ENCODE peak calls at places on chromosomes 6 and 20, in eight cellular contexts. N is right lobe of liver, O is spleen, R is heart left ventricle, W is IMR-90, S is Peyer's patch, P is prostate gland, F is adrenal gland. G is an unnamed sample.

GRCh38 chr6:14796974-14797762 is 448.7 kb upstream of the JARID2 start:
- DNase-seq in S (no peak), R (no peak), F (no peak), P (no peak), N (no peak), O (no peak), W (peak), G (no peak)

GRCh38 chr20:38589351-38589750 is 8.4 kb downstream of the ADIG start:
- DNase-seq in F (no peak), R (no peak), N (no peak), S (no peak), W (no peak), O (no peak), P (no peak), G (no peak)

GRCh38 chr6:42128460-42129359 is 13.7 kb downstream of the C6orf132 start:
- DNase-seq in S (no peak), W (no peak), R (no peak), P (no peak), F (peak), N (no peak), O (peak), G (no peak)

GRCh38 chr6:43468748-43469681 is 8.4 kb upstream of the TJAP1 start:
- DNase-seq in F (no peak), R (no peak), S (no peak), P (no peak), N (no peak), W (no peak), O (no peak), G (no peak)

GRCh38 chr6:144298167-144298671 is 13.1 kb downstream of the UTRN start:
- DNase-seq in F (no peak), S (no peak), R (no peak), N (no peak), P (no peak), O (no peak), W (no peak), G (no peak)

GRCh38 chr20:18056174-18057105 is 1.3 kb downstream of the OVOL2 start:
- DNase-seq in F (no peak), W (no peak), P (no peak), N (peak), S (peak), R (no peak), O (no peak), G (no peak)

GRCh38 chr6:53347921-53348435 is 772 bp downstream of the ELOVL5 start:
- DNase-seq in O (peak), F (peak), P (peak), R (peak), N (peak), S (peak), W (peak), G (no peak)

GRCh38 chr6:35668096-35668495 is 20.6 kb downstream of the FKBP5 start:
- DNase-seq in F (no peak), O (no peak), N (no peak), P (no peak), W (no peak), R (no peak), S (no peak), G (no peak)

GRCh38 chr20:57907131-57908083 is 197.6 kb upstream of the PMEPA1 start:
- DNase-seq in P (no peak), R (no peak), S (no peak), N (no peak), F (no peak), O (no peak), W (no peak), G (no peak)

GRCh38 chr6:114735118-114735730 is 392.4 kb upstream of the HS3ST5 start:
- DNase-seq in P (no peak), R (no peak), F (no peak), W (no peak), N (no peak), S (no peak), O (no peak), G (no peak)

GRCh38 chr6:1384549-1385128 is 4.7 kb upstream of the FOXF2 start:
- DNase-seq in N (no peak), S (no peak), F (no peak), P (no peak), W (no peak), R (no peak), O (no peak), G (no peak)

GRCh38 chr20:13995086-13995665 is at the start of gene MACROD2:
- DNase-seq in F (peak), S (peak), P (peak), O (peak), R (peak), W (peak), N (peak), G (peak)

GRCh38 chr6:30813623-30814136 is 69.3 kb upstream of the IER3 start:
- DNase-seq in P (no peak), O (no peak), S (no peak), F (no peak), N (no peak), W (no peak), R (no peak), G (no peak)

GRCh38 chr6:35311390-35312075 is 13.9 kb downstream of the DEF6 start:
- DNase-seq in N (no peak), O (peak), W (no peak), S (no peak), F (no peak), P (no peak), R (no peak), G (no peak)

DNA sequence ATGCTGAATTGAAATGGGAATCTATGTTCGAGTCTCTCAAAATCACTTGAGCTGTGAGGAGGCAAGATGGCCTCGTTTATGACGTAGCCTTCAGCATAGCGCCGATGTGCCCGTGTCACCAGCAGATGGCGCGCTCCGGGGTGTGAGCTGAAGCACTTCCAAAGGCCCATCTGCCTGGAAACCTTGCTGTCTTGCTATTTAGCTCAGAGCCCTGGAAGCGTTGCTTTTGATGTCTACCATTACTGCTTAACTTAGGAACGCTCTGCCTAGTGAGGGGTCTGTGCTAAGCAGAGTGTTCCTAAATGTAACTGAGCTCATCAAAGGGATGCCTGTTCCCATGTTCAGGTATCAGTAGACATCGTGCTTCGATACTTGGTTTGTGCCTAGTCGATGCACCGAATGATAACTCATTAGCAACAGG is 67.7 kb downstream of the SYCP2L start:
- DNase-seq in O (peak), F (peak), R (peak), W (peak), P (peak), S (peak), N (peak), G (peak)
- TF ChIP-seq CTCF in O (peak), F (peak), R (peak), W (peak), P (peak), S (no peak), N (peak), G (no peak)

GRCh38 chr6:3873051-3873450 is 23.9 kb downstream of the FAM50B start:
- DNase-seq in N (no peak), S (no peak), W (no peak), F (no peak), R (no peak), P (no peak), O (no peak), G (peak)

GRCh38 chr6:3878048-3878666 is 29.0 kb downstream of the FAM50B start:
- DNase-seq in W (no peak), S (no peak), P (no peak), R (no peak), F (no peak), N (no peak), O (no peak), G (no peak)

GRCh38 chr6:3874069-3874468 is 24.9 kb downstream of the FAM50B start:
- DNase-seq in P (no peak), S (no peak), N (no peak), O (no peak), R (no peak), F (no peak), W (no peak), G (no peak)

GRCh38 chr6:3876866-3877265 is 27.7 kb downstream of the FAM50B start:
- DNase-seq in W (peak), O (no peak), S (no peak), R (no peak), N (no peak), P (no peak), F (no peak), G (peak)

GRCh38 chr6:3876131-3876530 is 27.0 kb downstream of the FAM50B start:
- DNase-seq in N (no peak), O (no peak), F (no peak), R (no peak), P (no peak), S (no peak), W (no peak), G (peak)
- TF ChIP-seq POLR2A in N (no peak), O (no peak), F (no peak), R (no peak), P (no peak), S (no peak), W (no peak), G (no peak)

DNA sequence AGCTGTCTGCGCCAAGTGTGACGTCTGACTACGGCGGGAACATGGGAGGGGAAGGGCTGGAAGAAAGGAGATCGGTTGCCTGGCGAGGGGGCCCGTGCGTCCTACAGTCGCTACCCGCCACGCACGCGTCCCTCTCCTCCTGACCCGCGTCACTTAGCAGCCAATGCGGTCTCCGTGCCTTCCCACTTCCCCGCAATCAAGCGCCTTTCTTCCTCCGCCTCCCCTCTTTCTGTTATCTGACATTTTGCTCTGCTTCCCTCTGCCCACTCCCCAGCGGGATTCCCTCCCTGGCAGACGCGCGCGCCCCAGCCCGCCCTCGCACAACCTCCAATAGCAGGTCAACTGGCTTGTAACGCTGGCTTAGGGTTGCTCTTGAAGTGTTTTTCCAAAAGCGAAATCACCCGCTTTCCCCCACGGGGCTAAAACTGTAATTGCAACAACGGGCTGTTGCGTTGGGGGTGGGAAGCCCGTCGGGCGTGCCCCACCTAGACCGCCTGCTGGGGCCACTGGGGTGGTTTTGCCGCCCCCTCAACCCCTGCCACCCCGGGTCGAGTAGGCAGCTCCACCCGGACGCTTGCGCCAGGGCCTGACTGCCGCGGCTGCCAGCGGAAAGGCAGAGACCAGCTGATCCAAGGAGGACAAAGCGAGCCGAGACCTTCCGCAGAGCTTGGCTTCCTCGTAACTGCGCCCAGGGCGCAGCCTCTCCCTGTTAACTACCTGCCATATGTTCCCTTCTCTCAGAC is 6.2 kb upstream of the SOX4 start:
- DNase-seq in F (peak), P (peak), O (peak), W (peak), S (no peak), R (peak), N (peak), G (peak)
- H3K4me3 ChIP-seq in F (peak), P (peak), O (peak), W (peak), S (peak), R (peak), N (peak), G (peak)

DNA sequence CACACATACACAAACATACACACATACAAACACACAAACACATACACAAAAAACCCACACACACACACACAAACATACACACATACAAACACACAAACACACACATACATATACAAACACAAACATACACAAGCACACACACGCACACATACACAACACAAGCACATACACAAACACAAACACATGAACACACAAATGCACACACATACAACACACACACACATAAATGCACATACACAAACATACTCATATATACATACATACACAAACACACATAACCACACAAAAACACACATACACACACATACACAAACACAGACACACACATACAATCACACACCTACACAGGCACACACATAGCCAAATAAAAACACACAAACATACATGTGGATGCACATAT is 30.3 kb upstream of the THBS2 start:
- DNase-seq in P (no peak), N (no peak), W (no peak), F (no peak), O (no peak), S (no peak), R (no peak), G (no peak)
- TF ChIP-seq CTCF in P (no peak), N (no peak), W (no peak), F (no peak), O (no peak), S (no peak), R (no peak), G (no peak)

GRCh38 chr20:62386383-62387218 is at the start of gene RPS21:
- DNase-seq in O (peak), R (peak), N (peak), W (peak), P (peak), S (peak), F (peak), G (peak)

GRCh38 chr20:62389601-62390087 is 2.7 kb downstream of the RPS21 start:
- DNase-seq in S (no peak), W (no peak), N (no peak), R (no peak), O (no peak), P (no peak), F (no peak), G (no peak)

GRCh38 chr20:62387993-62388635 is 1.2 kb downstream of the RPS21 start:
- DNase-seq in S (no peak), N (no peak), O (no peak), P (no peak), F (no peak), W (no peak), R (no peak), G (no peak)

GRCh38 chr20:62388839-62389600 is 2.1 kb downstream of the RPS21 start:
- DNase-seq in F (no peak), R (no peak), W (no peak), P (no peak), O (no peak), S (no peak), N (no peak), G (no peak)

GRCh38 chr20:62387219-62387913 is 463 bp downstream of the RPS21 start:
- DNase-seq in W (no peak), R (no peak), O (no peak), F (no peak), S (no peak), P (no peak), N (no peak), G (no peak)
- TF ChIP-seq POLR2A in W (no peak), R (no peak), O (no peak), F (no peak), S (no peak), P (no peak), N (no peak), G (no peak)

GRCh38 chr6:158852312-158853071 is 33.3 kb upstream of the EZR start:
- DNase-seq in P (no peak), F (no peak), S (no peak), N (no peak), W (no peak), R (no peak), O (no peak), G (no peak)
- H3K4me3 ChIP-seq in P (no peak), F (no peak), S (no peak), N (no peak), W (no peak), R (no peak), O (no peak), G (no peak)